ENCODE peak calls at places on chromosomes 5 and 9, in five cellular contexts. One of them, this sample, is unnamed.

GRCh38 chr5:141192110-141192725 is at the start of gene PCDHB10:
- DNase-seq in activated naive CD4-positive, alpha-beta T cell treated with anti-CD3 and anti-CD28 coated beads, Interleukin-2, amount 50 U/mL, for 72 hours: peak
- DNase-seq in ascending aorta: no peak
- DNase-seq in RWPE1: no peak
- DNase-seq in D721Med: peak
- DNase-seq in this sample: peak

GRCh38 chr9:125529589-125530515 is 177.2 kb downstream of the MAPKAP1 start:
- DNase-seq in activated naive CD4-positive, alpha-beta T cell treated with anti-CD3 and anti-CD28 coated beads, Interleukin-2, amount 50 U/mL, for 72 hours: no peak
- DNase-seq in ascending aorta: no peak
- DNase-seq in RWPE1: no peak
- DNase-seq in D721Med: no peak
- DNase-seq in this sample: no peak

GRCh38 chr5:135238622-135239460 is 160.2 kb downstream of the MACROH2A1 start:
- DNase-seq in activated naive CD4-positive, alpha-beta T cell treated with anti-CD3 and anti-CD28 coated beads, Interleukin-2, amount 50 U/mL, for 72 hours: no peak
- DNase-seq in ascending aorta: no peak
- DNase-seq in RWPE1: no peak
- DNase-seq in D721Med: peak
- DNase-seq in this sample: no peak

GRCh38 chr9:94085062-94085639 is 887 bp downstream of the PTPDC1 start:
- DNase-seq in activated naive CD4-positive, alpha-beta T cell treated with anti-CD3 and anti-CD28 coated beads, Interleukin-2, amount 50 U/mL, for 72 hours: no peak
- DNase-seq in ascending aorta: no peak
- DNase-seq in RWPE1: no peak
- DNase-seq in D721Med: no peak
- DNase-seq in this sample: no peak

GRCh38 chr5:168706655-168707069 is 127.5 kb upstream of the PANK3 start:
- DNase-seq in activated naive CD4-positive, alpha-beta T cell treated with anti-CD3 and anti-CD28 coated beads, Interleukin-2, amount 50 U/mL, for 72 hours: peak
- DNase-seq in ascending aorta: no peak
- DNase-seq in RWPE1: peak
- DNase-seq in D721Med: no peak
- DNase-seq in this sample: peak

GRCh38 chr5:146667633-146668032 is 151.6 kb upstream of the GPR151 start:
- DNase-seq in activated naive CD4-positive, alpha-beta T cell treated with anti-CD3 and anti-CD28 coated beads, Interleukin-2, amount 50 U/mL, for 72 hours: no peak
- DNase-seq in ascending aorta: no peak
- DNase-seq in RWPE1: no peak
- DNase-seq in D721Med: no peak
- DNase-seq in this sample: peak

GRCh38 chr5:76999451-76999850 is 30.8 kb upstream of the AGGF1 start:
- DNase-seq in activated naive CD4-positive, alpha-beta T cell treated with anti-CD3 and anti-CD28 coated beads, Interleukin-2, amount 50 U/mL, for 72 hours: no peak
- DNase-seq in ascending aorta: no peak
- DNase-seq in RWPE1: peak
- DNase-seq in D721Med: no peak
- DNase-seq in this sample: peak

GRCh38 chr9:113963017-113963620 is 87.0 kb downstream of the ZNF618 start:
- DNase-seq in activated naive CD4-positive, alpha-beta T cell treated with anti-CD3 and anti-CD28 coated beads, Interleukin-2, amount 50 U/mL, for 72 hours: peak
- DNase-seq in ascending aorta: no peak
- DNase-seq in RWPE1: peak
- DNase-seq in D721Med: peak
- DNase-seq in this sample: peak

GRCh38 chr5:157516626-157517325 is 56.8 kb downstream of the NIPAL4 start:
- DNase-seq in activated naive CD4-positive, alpha-beta T cell treated with anti-CD3 and anti-CD28 coated beads, Interleukin-2, amount 50 U/mL, for 72 hours: no peak
- DNase-seq in ascending aorta: peak
- DNase-seq in RWPE1: peak
- DNase-seq in D721Med: no peak
- DNase-seq in this sample: peak

GRCh38 chr5:118791986-118792734 is 196.2 kb downstream of the DTWD2 start:
- DNase-seq in activated naive CD4-positive, alpha-beta T cell treated with anti-CD3 and anti-CD28 coated beads, Interleukin-2, amount 50 U/mL, for 72 hours: peak
- DNase-seq in ascending aorta: no peak
- DNase-seq in RWPE1: peak
- DNase-seq in D721Med: no peak
- DNase-seq in this sample: peak

GRCh38 chr5:133228316-133228715 is 176.5 kb downstream of the HSPA4 start:
- DNase-seq in activated naive CD4-positive, alpha-beta T cell treated with anti-CD3 and anti-CD28 coated beads, Interleukin-2, amount 50 U/mL, for 72 hours: no peak
- DNase-seq in ascending aorta: no peak
- DNase-seq in RWPE1: peak
- DNase-seq in D721Med: no peak
- DNase-seq in this sample: no peak

GRCh38 chr9:98951967-98952366 is 8.3 kb downstream of the COL15A1 start:
- DNase-seq in activated naive CD4-positive, alpha-beta T cell treated with anti-CD3 and anti-CD28 coated beads, Interleukin-2, amount 50 U/mL, for 72 hours: no peak
- DNase-seq in ascending aorta: no peak
- DNase-seq in RWPE1: no peak
- DNase-seq in D721Med: no peak
- DNase-seq in this sample: no peak

GRCh38 chr5:169052207-169052606 is 248.7 kb downstream of the SLIT3 start:
- DNase-seq in activated naive CD4-positive, alpha-beta T cell treated with anti-CD3 and anti-CD28 coated beads, Interleukin-2, amount 50 U/mL, for 72 hours: no peak
- DNase-seq in ascending aorta: no peak
- DNase-seq in RWPE1: no peak
- DNase-seq in D721Med: no peak
- DNase-seq in this sample: peak

GRCh38 chr5:148751025-148751424 is 75.4 kb upstream of the ADRB2 start:
- DNase-seq in activated naive CD4-positive, alpha-beta T cell treated with anti-CD3 and anti-CD28 coated beads, Interleukin-2, amount 50 U/mL, for 72 hours: no peak
- DNase-seq in ascending aorta: no peak
- DNase-seq in RWPE1: no peak
- DNase-seq in D721Med: no peak
- DNase-seq in this sample: no peak

GRCh38 chr9:89539374-89539773 is 41.5 kb upstream of the SEMA4D start:
- DNase-seq in activated naive CD4-positive, alpha-beta T cell treated with anti-CD3 and anti-CD28 coated beads, Interleukin-2, amount 50 U/mL, for 72 hours: no peak
- DNase-seq in ascending aorta: no peak
- DNase-seq in RWPE1: no peak
- DNase-seq in D721Med: no peak
- DNase-seq in this sample: no peak

GRCh38 chr5:1824903-1825841 is 24.0 kb downstream of the NDUFS6 start:
- DNase-seq in activated naive CD4-positive, alpha-beta T cell treated with anti-CD3 and anti-CD28 coated beads, Interleukin-2, amount 50 U/mL, for 72 hours: no peak
- DNase-seq in ascending aorta: no peak
- DNase-seq in RWPE1: no peak
- DNase-seq in D721Med: no peak
- DNase-seq in this sample: no peak

GRCh38 chr5:142521706-142522105 is 164.2 kb downstream of the FGF1 start:
- DNase-seq in activated naive CD4-positive, alpha-beta T cell treated with anti-CD3 and anti-CD28 coated beads, Interleukin-2, amount 50 U/mL, for 72 hours: no peak
- DNase-seq in ascending aorta: no peak
- DNase-seq in RWPE1: no peak
- DNase-seq in D721Med: no peak
- DNase-seq in this sample: no peak

GRCh38 chr5:178071108-178071507 is 42.2 kb upstream of the N4BP3 start:
- DNase-seq in activated naive CD4-positive, alpha-beta T cell treated with anti-CD3 and anti-CD28 coated beads, Interleukin-2, amount 50 U/mL, for 72 hours: no peak
- DNase-seq in ascending aorta: no peak
- DNase-seq in RWPE1: no peak
- DNase-seq in D721Med: no peak
- DNase-seq in this sample: no peak

GRCh38 chr9:91886433-91887031 is 63.5 kb downstream of the ROR2 start:
- DNase-seq in activated naive CD4-positive, alpha-beta T cell treated with anti-CD3 and anti-CD28 coated beads, Interleukin-2, amount 50 U/mL, for 72 hours: no peak
- DNase-seq in ascending aorta: no peak
- DNase-seq in RWPE1: no peak
- DNase-seq in D721Med: no peak
- DNase-seq in this sample: no peak

GRCh38 chr5:138569759-138570158 is 5.4 kb downstream of the HSPA9 start:
- DNase-seq in activated naive CD4-positive, alpha-beta T cell treated with anti-CD3 and anti-CD28 coated beads, Interleukin-2, amount 50 U/mL, for 72 hours: no peak
- DNase-seq in ascending aorta: no peak
- DNase-seq in RWPE1: no peak
- DNase-seq in D721Med: no peak
- DNase-seq in this sample: no peak

GRCh38 chr9:91546574-91546973 is 122.9 kb upstream of the NFIL3 start:
- DNase-seq in activated naive CD4-positive, alpha-beta T cell treated with anti-CD3 and anti-CD28 coated beads, Interleukin-2, amount 50 U/mL, for 72 hours: no peak
- DNase-seq in ascending aorta: no peak
- DNase-seq in RWPE1: peak
- DNase-seq in D721Med: no peak
- DNase-seq in this sample: no peak

GRCh38 chr9:82490019-82490499 is 501.5 kb downstream of the SPATA31D1 start:
- DNase-seq in activated naive CD4-positive, alpha-beta T cell treated with anti-CD3 and anti-CD28 coated beads, Interleukin-2, amount 50 U/mL, for 72 hours: no peak
- DNase-seq in ascending aorta: no peak
- DNase-seq in RWPE1: peak
- DNase-seq in D721Med: no peak
- DNase-seq in this sample: no peak

GRCh38 chr5:69364414-69364813 is 4.9 kb downstream of the AK6 start:
- DNase-seq in activated naive CD4-positive, alpha-beta T cell treated with anti-CD3 and anti-CD28 coated beads, Interleukin-2, amount 50 U/mL, for 72 hours: no peak
- DNase-seq in ascending aorta: no peak
- DNase-seq in RWPE1: no peak
- DNase-seq in D721Med: no peak
- DNase-seq in this sample: peak

GRCh38 chr5:22998362-22998761 is 145.2 kb upstream of the CDH12 start:
- DNase-seq in activated naive CD4-positive, alpha-beta T cell treated with anti-CD3 and anti-CD28 coated beads, Interleukin-2, amount 50 U/mL, for 72 hours: no peak
- DNase-seq in ascending aorta: no peak
- DNase-seq in RWPE1: no peak
- DNase-seq in D721Med: no peak
- DNase-seq in this sample: no peak

GRCh38 chr5:80219381-80219780 is 36.5 kb downstream of the SERINC5 start:
- DNase-seq in activated naive CD4-positive, alpha-beta T cell treated with anti-CD3 and anti-CD28 coated beads, Interleukin-2, amount 50 U/mL, for 72 hours: no peak
- DNase-seq in ascending aorta: no peak
- DNase-seq in RWPE1: no peak
- DNase-seq in D721Med: no peak
- DNase-seq in this sample: no peak

GRCh38 chr9:96874947-96875459 is 20.7 kb upstream of the ZNF782 start:
- DNase-seq in activated naive CD4-positive, alpha-beta T cell treated with anti-CD3 and anti-CD28 coated beads, Interleukin-2, amount 50 U/mL, for 72 hours: peak
- DNase-seq in ascending aorta: no peak
- DNase-seq in RWPE1: peak
- DNase-seq in D721Med: no peak
- DNase-seq in this sample: no peak

GRCh38 chr5:145509336-145510150 is 325.6 kb downstream of the PRELID2 start:
- DNase-seq in activated naive CD4-positive, alpha-beta T cell treated with anti-CD3 and anti-CD28 coated beads, Interleukin-2, amount 50 U/mL, for 72 hours: no peak
- DNase-seq in ascending aorta: no peak
- DNase-seq in RWPE1: no peak
- DNase-seq in D721Med: no peak
- DNase-seq in this sample: no peak

GRCh38 chr5:11709021-11709420 is 195.2 kb downstream of the CTNND2 start:
- DNase-seq in activated naive CD4-positive, alpha-beta T cell treated with anti-CD3 and anti-CD28 coated beads, Interleukin-2, amount 50 U/mL, for 72 hours: no peak
- DNase-seq in ascending aorta: no peak
- DNase-seq in RWPE1: no peak
- DNase-seq in D721Med: no peak
- DNase-seq in this sample: no peak

GRCh38 chr5:14210729-14211128 is 67.6 kb downstream of the TRIO start:
- DNase-seq in activated naive CD4-positive, alpha-beta T cell treated with anti-CD3 and anti-CD28 coated beads, Interleukin-2, amount 50 U/mL, for 72 hours: no peak
- DNase-seq in ascending aorta: no peak
- DNase-seq in RWPE1: no peak
- DNase-seq in D721Med: no peak
- DNase-seq in this sample: no peak

GRCh38 chr5:39400711-39401385 is 23.9 kb downstream of the DAB2 start:
- DNase-seq in activated naive CD4-positive, alpha-beta T cell treated with anti-CD3 and anti-CD28 coated beads, Interleukin-2, amount 50 U/mL, for 72 hours: no peak
- DNase-seq in ascending aorta: no peak
- DNase-seq in RWPE1: no peak
- DNase-seq in D721Med: no peak
- DNase-seq in this sample: no peak